ENCODE peak calls at places on chromosomes 6 and 20, in seven cellular contexts. One of them, this sample, is unnamed.
A peak's percentile ranks its signal among the peaks of the same experiment; 100 is the strongest.

GRCh38 chr20:19775353-19776201 is 17.5 kb downstream of the RIN2 start:
- DNase-seq in Calu3: no peak
- DNase-seq in occipital lobe: no peak
- DNase-seq in T-helper 1 cell: no peak
- DNase-seq in CD8-positive, alpha-beta T cell: no peak
- DNase-seq in NCI-H1105 treated with DMSO at 0.1 percent for 48 hours: no peak
- DNase-seq in HuH-7: no peak
- DNase-seq in this sample: peak; percentile 98

GRCh38 chr6:21438237-21438985 is 155.1 kb upstream of the SOX4 start:
- DNase-seq in Calu3: no peak
- DNase-seq in occipital lobe: no peak
- DNase-seq in T-helper 1 cell: no peak
- DNase-seq in CD8-positive, alpha-beta T cell: no peak
- DNase-seq in NCI-H1105 treated with DMSO at 0.1 percent for 48 hours: no peak
- DNase-seq in HuH-7: no peak
- DNase-seq in this sample: no peak

GRCh38 chr6:24908555-24908954 is 27.2 kb downstream of the RIPOR2 start:
- DNase-seq in Calu3: no peak
- DNase-seq in occipital lobe: no peak
- DNase-seq in T-helper 1 cell: no peak
- DNase-seq in CD8-positive, alpha-beta T cell: no peak
- DNase-seq in NCI-H1105 treated with DMSO at 0.1 percent for 48 hours: no peak
- DNase-seq in HuH-7: no peak
- DNase-seq in this sample: no peak

GRCh38 chr6:157571269-157571668 is 190.3 kb downstream of the ZDHHC14 start:
- DNase-seq in Calu3: no peak
- DNase-seq in occipital lobe: no peak
- DNase-seq in T-helper 1 cell: no peak
- DNase-seq in CD8-positive, alpha-beta T cell: no peak
- DNase-seq in NCI-H1105 treated with DMSO at 0.1 percent for 48 hours: peak; percentile 75
- DNase-seq in HuH-7: no peak
- DNase-seq in this sample: no peak

GRCh38 chr6:11007715-11008608 is 36.1 kb downstream of the ELOVL2 start:
- DNase-seq in Calu3: peak; percentile 3
- DNase-seq in occipital lobe: no peak
- DNase-seq in T-helper 1 cell: no peak
- DNase-seq in CD8-positive, alpha-beta T cell: no peak
- DNase-seq in NCI-H1105 treated with DMSO at 0.1 percent for 48 hours: no peak
- DNase-seq in HuH-7: no peak
- DNase-seq in this sample: peak; percentile 47

GRCh38 chr20:56117350-56117749 is 112.0 kb upstream of the CBLN4 start:
- DNase-seq in Calu3: no peak
- DNase-seq in occipital lobe: no peak
- DNase-seq in T-helper 1 cell: no peak
- DNase-seq in CD8-positive, alpha-beta T cell: no peak
- DNase-seq in NCI-H1105 treated with DMSO at 0.1 percent for 48 hours: no peak
- DNase-seq in HuH-7: no peak
- DNase-seq in this sample: no peak

GRCh38 chr20:63707558-63708300 is at the start of the genes ARFRP1 and ZGPAT:
- DNase-seq in Calu3: peak; percentile 96
- DNase-seq in occipital lobe: peak; percentile 87
- DNase-seq in T-helper 1 cell: peak; percentile 71
- DNase-seq in CD8-positive, alpha-beta T cell: peak; percentile 85
- DNase-seq in NCI-H1105 treated with DMSO at 0.1 percent for 48 hours: peak; percentile 82
- DNase-seq in HuH-7: peak; percentile 95
- DNase-seq in this sample: peak; percentile 43

GRCh38 chr6:110404602-110405001 is 10.8 kb downstream of the DDO start:
- DNase-seq in Calu3: no peak
- DNase-seq in occipital lobe: no peak
- DNase-seq in T-helper 1 cell: no peak
- DNase-seq in CD8-positive, alpha-beta T cell: no peak
- DNase-seq in NCI-H1105 treated with DMSO at 0.1 percent for 48 hours: no peak
- DNase-seq in HuH-7: peak; percentile 75
- DNase-seq in this sample: no peak

GRCh38 chr6:3442444-3443220 is 14.2 kb downstream of the SLC22A23 start:
- DNase-seq in Calu3: no peak
- DNase-seq in occipital lobe: no peak
- DNase-seq in T-helper 1 cell: no peak
- DNase-seq in CD8-positive, alpha-beta T cell: no peak
- DNase-seq in NCI-H1105 treated with DMSO at 0.1 percent for 48 hours: no peak
- DNase-seq in HuH-7: no peak
- DNase-seq in this sample: peak; percentile 80

GRCh38 chr20:32945710-32946221 is 58.5 kb downstream of the SUN5 start:
- DNase-seq in Calu3: peak; percentile 33
- DNase-seq in occipital lobe: no peak
- DNase-seq in T-helper 1 cell: no peak
- DNase-seq in CD8-positive, alpha-beta T cell: no peak
- DNase-seq in NCI-H1105 treated with DMSO at 0.1 percent for 48 hours: no peak
- DNase-seq in HuH-7: peak; percentile 64
- DNase-seq in this sample: peak; percentile 25

GRCh38 chr20:32823078-32823477 is 3.3 kb downstream of the MAPRE1 start:
- DNase-seq in Calu3: peak; percentile 26
- DNase-seq in occipital lobe: no peak
- DNase-seq in T-helper 1 cell: no peak
- DNase-seq in CD8-positive, alpha-beta T cell: no peak
- DNase-seq in NCI-H1105 treated with DMSO at 0.1 percent for 48 hours: no peak
- DNase-seq in HuH-7: no peak
- DNase-seq in this sample: peak; percentile 71

GRCh38 chr6:73394577-73395354 is at the start of gene DDX43:
- DNase-seq in Calu3: peak; percentile 94
- DNase-seq in occipital lobe: no peak
- DNase-seq in T-helper 1 cell: peak; percentile 31
- DNase-seq in CD8-positive, alpha-beta T cell: peak; percentile 19
- DNase-seq in NCI-H1105 treated with DMSO at 0.1 percent for 48 hours: no peak
- DNase-seq in HuH-7: peak; percentile 84
- DNase-seq in this sample: no peak

GRCh38 chr6:79778794-79779193 is 147.7 kb downstream of the SH3BGRL2 start:
- DNase-seq in Calu3: no peak
- DNase-seq in occipital lobe: no peak
- DNase-seq in T-helper 1 cell: no peak
- DNase-seq in CD8-positive, alpha-beta T cell: no peak
- DNase-seq in NCI-H1105 treated with DMSO at 0.1 percent for 48 hours: no peak
- DNase-seq in HuH-7: peak; percentile 15
- DNase-seq in this sample: no peak

GRCh38 chr6:166032366-166033171 is 135.1 kb downstream of the TBXT start:
- DNase-seq in Calu3: peak; percentile 30
- DNase-seq in occipital lobe: no peak
- DNase-seq in T-helper 1 cell: no peak
- DNase-seq in CD8-positive, alpha-beta T cell: no peak
- DNase-seq in NCI-H1105 treated with DMSO at 0.1 percent for 48 hours: no peak
- DNase-seq in HuH-7: no peak
- DNase-seq in this sample: peak; percentile 3

GRCh38 chr6:167748458-167749379 is 78.0 kb upstream of the AFDN start:
- DNase-seq in Calu3: no peak
- DNase-seq in occipital lobe: no peak
- DNase-seq in T-helper 1 cell: no peak
- DNase-seq in CD8-positive, alpha-beta T cell: no peak
- DNase-seq in NCI-H1105 treated with DMSO at 0.1 percent for 48 hours: no peak
- DNase-seq in HuH-7: no peak
- DNase-seq in this sample: peak; percentile 44

GRCh38 chr6:56432194-56432593 is 184.8 kb upstream of the COL21A1 start:
- DNase-seq in Calu3: no peak
- DNase-seq in occipital lobe: no peak
- DNase-seq in T-helper 1 cell: no peak
- DNase-seq in CD8-positive, alpha-beta T cell: no peak
- DNase-seq in NCI-H1105 treated with DMSO at 0.1 percent for 48 hours: no peak
- DNase-seq in HuH-7: no peak
- DNase-seq in this sample: no peak

GRCh38 chr6:100370265-100370664 is 94.5 kb downstream of the SIM1 start:
- DNase-seq in Calu3: no peak
- DNase-seq in occipital lobe: no peak
- DNase-seq in T-helper 1 cell: no peak
- DNase-seq in CD8-positive, alpha-beta T cell: no peak
- DNase-seq in NCI-H1105 treated with DMSO at 0.1 percent for 48 hours: no peak
- DNase-seq in HuH-7: no peak
- DNase-seq in this sample: no peak

GRCh38 chr6:69915346-69915745 is 49.0 kb downstream of the COL19A1 start:
- DNase-seq in Calu3: no peak
- DNase-seq in occipital lobe: no peak
- DNase-seq in T-helper 1 cell: no peak
- DNase-seq in CD8-positive, alpha-beta T cell: no peak
- DNase-seq in NCI-H1105 treated with DMSO at 0.1 percent for 48 hours: peak; percentile 67
- DNase-seq in HuH-7: no peak
- DNase-seq in this sample: no peak

GRCh38 chr6:38852215-38852614 is 137.1 kb downstream of the DNAH8 start:
- DNase-seq in Calu3: no peak
- DNase-seq in occipital lobe: no peak
- DNase-seq in T-helper 1 cell: no peak
- DNase-seq in CD8-positive, alpha-beta T cell: no peak
- DNase-seq in NCI-H1105 treated with DMSO at 0.1 percent for 48 hours: no peak
- DNase-seq in HuH-7: no peak
- DNase-seq in this sample: no peak

GRCh38 chr6:158272324-158272723 is 39.9 kb upstream of the TULP4 start:
- DNase-seq in Calu3: no peak
- DNase-seq in occipital lobe: no peak
- DNase-seq in T-helper 1 cell: no peak
- DNase-seq in CD8-positive, alpha-beta T cell: no peak
- DNase-seq in NCI-H1105 treated with DMSO at 0.1 percent for 48 hours: no peak
- DNase-seq in HuH-7: no peak
- DNase-seq in this sample: no peak

GRCh38 chr20:25054133-25054820 is 3.7 kb downstream of the ACSS1 start:
- DNase-seq in Calu3: no peak
- DNase-seq in occipital lobe: no peak
- DNase-seq in T-helper 1 cell: no peak
- DNase-seq in CD8-positive, alpha-beta T cell: no peak
- DNase-seq in NCI-H1105 treated with DMSO at 0.1 percent for 48 hours: no peak
- DNase-seq in HuH-7: no peak
- DNase-seq in this sample: no peak

GRCh38 chr6:136609878-136610706 is 59.9 kb upstream of the MAP7 start:
- DNase-seq in Calu3: peak; percentile 65
- DNase-seq in occipital lobe: no peak
- DNase-seq in T-helper 1 cell: no peak
- DNase-seq in CD8-positive, alpha-beta T cell: no peak
- DNase-seq in NCI-H1105 treated with DMSO at 0.1 percent for 48 hours: no peak
- DNase-seq in HuH-7: no peak
- DNase-seq in this sample: peak; percentile 100

GRCh38 chr20:45848969-45849582 is 8.1 kb downstream of the ACOT8 start:
- DNase-seq in Calu3: no peak
- DNase-seq in occipital lobe: no peak
- DNase-seq in T-helper 1 cell: no peak
- DNase-seq in CD8-positive, alpha-beta T cell: no peak
- DNase-seq in NCI-H1105 treated with DMSO at 0.1 percent for 48 hours: no peak
- DNase-seq in HuH-7: no peak
- DNase-seq in this sample: no peak

GRCh38 chr6:167787896-167788530 is 38.7 kb upstream of the AFDN start:
- DNase-seq in Calu3: no peak
- DNase-seq in occipital lobe: no peak
- DNase-seq in T-helper 1 cell: no peak
- DNase-seq in CD8-positive, alpha-beta T cell: no peak
- DNase-seq in NCI-H1105 treated with DMSO at 0.1 percent for 48 hours: no peak
- DNase-seq in HuH-7: no peak
- DNase-seq in this sample: no peak